ENCODE peak calls at places on chromosome 7, in nine cellular contexts. L, X, N, C, T, S, U, W and P are unnamed samples.

GRCh38 chr7:121430558-121430957 is 34.5 kb upstream of the FAM3C start:
- DNase-seq in S (no peak), X (no peak), L (no peak), T (no peak), C (no peak), W (no peak), N (no peak), U (no peak), P (no peak)

GRCh38 chr7:158695726-158696452 is 8.7 kb downstream of the NCAPG2 start:
- DNase-seq in C (peak), N (peak), S (no peak), T (peak), W (peak), X (peak), L (peak), U (peak), P (peak)

GRCh38 chr7:129169171-129169643 is 19.2 kb upstream of the SMO start:
- DNase-seq in C (peak), U (peak), N (no peak), S (no peak), W (peak), T (peak), L (no peak), X (no peak), P (no peak)

GRCh38 chr7:159094919-159095915 is 49.5 kb downstream of the VIPR2 start:
- DNase-seq in L (no peak), U (no peak), S (no peak), X (no peak), N (no peak), W (no peak), T (no peak), C (no peak), P (no peak)

GRCh38 chr7:108091461-108091831 is 38.7 kb downstream of the LAMB4 start:
- DNase-seq in X (no peak), N (no peak), T (no peak), S (no peak), U (peak), C (no peak), L (no peak), W (no peak), P (no peak)

GRCh38 chr7:42972703-42973500 is 40.7 kb downstream of the MRPL32 start:
- DNase-seq in U (peak), T (no peak), W (peak), C (peak), N (peak), S (peak), X (no peak), L (peak), P (no peak)

GRCh38 chr7:2248984-2249694 is 7.1 kb downstream of the NUDT1 start:
- DNase-seq in L (peak), U (peak), T (no peak), S (peak), N (peak), C (peak), W (peak), X (peak), P (peak)

GRCh38 chr7:27188666-27189559 is 3.9 kb upstream of the HOXA11 start:
- DNase-seq in L (peak), T (no peak), C (no peak), U (no peak), S (no peak), X (no peak), N (no peak), W (peak), P (no peak)

GRCh38 chr7:120033114-120033513 is 239.9 kb upstream of the KCND2 start:
- DNase-seq in U (peak), W (no peak), L (no peak), X (no peak), N (no peak), C (no peak), T (no peak), S (no peak), P (no peak)

GRCh38 chr7:151406886-151407583 is 2.8 kb downstream of the WDR86 start:
- DNase-seq in N (no peak), T (no peak), W (no peak), L (no peak), U (no peak), S (no peak), C (no peak), X (no peak), P (no peak)

GRCh38 chr7:96426027-96426426 is 104.1 kb upstream of the SLC25A13 start:
- DNase-seq in L (no peak), S (no peak), C (no peak), U (peak), N (peak), W (no peak), X (no peak), T (no peak), P (no peak)

GRCh38 chr7:95758187-95758586 is 14.2 kb upstream of the DYNC1I1 start:
- DNase-seq in N (no peak), S (no peak), C (no peak), X (no peak), W (no peak), U (no peak), T (no peak), L (no peak), P (no peak)

GRCh38 chr7:39735903-39736302 is 112.5 kb downstream of the RALA start:
- DNase-seq in T (no peak), C (no peak), X (no peak), S (no peak), W (no peak), N (peak), L (no peak), U (peak), P (no peak)

GRCh38 chr7:85426487-85426960 is 239.7 kb upstream of the SEMA3D start:
- DNase-seq in X (no peak), L (no peak), S (no peak), T (no peak), W (no peak), N (no peak), U (peak), C (no peak), P (peak)

GRCh38 chr7:100867796-100868485 is 754 bp downstream of the TRIP6 start:
- DNase-seq in S (no peak), L (no peak), W (no peak), C (peak), X (no peak), U (no peak), T (no peak), N (no peak), P (no peak)

GRCh38 chr7:51315393-51316261 is 982 bp downstream of the COBL start:
- DNase-seq in W (peak), U (peak), X (peak), C (peak), N (no peak), T (no peak), S (no peak), L (no peak), P (peak)

GRCh38 chr7:121752706-121753105 is 120.3 kb upstream of the PTPRZ1 start:
- DNase-seq in T (no peak), S (no peak), X (no peak), U (peak), N (no peak), L (no peak), W (no peak), C (no peak), P (no peak)

GRCh38 chr7:69814421-69814962 is 216.2 kb downstream of the AUTS2 start:
- DNase-seq in S (no peak), X (peak), W (no peak), U (peak), L (no peak), T (no peak), N (no peak), C (no peak), P (no peak)

GRCh38 chr7:5997210-5997808 is 11.5 kb downstream of the PMS2 start:
- DNase-seq in U (peak), N (peak), L (peak), X (no peak), C (peak), T (peak), S (peak), W (peak), P (no peak)

GRCh38 chr7:85851571-85852193 is 664.8 kb upstream of the SEMA3D start:
- DNase-seq in S (peak), U (peak), W (no peak), N (no peak), L (no peak), X (no peak), T (no peak), C (no peak), P (no peak)

GRCh38 chr7:118918556-118918955 is 694.1 kb downstream of the ANKRD7 start:
- DNase-seq in N (no peak), C (no peak), S (no peak), W (no peak), T (no peak), U (peak), X (no peak), L (no peak), P (no peak)